ENCODE peak calls at places on chromosomes 1 and 21, in four cellular contexts. J is ovary, C is heart right ventricle, A is HCT116. Z is an unnamed sample.
A peak's percentile ranks its signal among the peaks of the same experiment; 100 is the strongest.

GRCh38 chr1:214537219-214537618 is 14.2 kb downstream of the PTPN14 start:
- DNase-seq in J (no peak), C (no peak), A (no peak), Z (no peak)

GRCh38 chr1:197391303-197392226 is 123.5 kb downstream of the CRB1 start:
- DNase-seq in J (no peak), C (no peak), A (no peak), Z (no peak)

GRCh38 chr1:228390649-228391048 is 16.0 kb downstream of the TRIM11 start:
- DNase-seq in J (no peak), C (no peak), A (no peak), Z (no peak)

GRCh38 chr1:31063636-31064035 is 1.9 kb downstream of the PUM1 start:
- DNase-seq in J (no peak), C (no peak), A (no peak), Z (no peak)

GRCh38 chr1:247322849-247323586 is 8.6 kb downstream of the ZNF496 start:
- DNase-seq in J (no peak), C (no peak), A (no peak), Z (no peak)

GRCh38 chr1:100628631-100629081 is 90.7 kb downstream of the GPR88 start:
- DNase-seq in J (no peak), C (no peak), A (no peak), Z (no peak)

GRCh38 chr21:38813554-38813953 is 7.8 kb downstream of the ETS2 start:
- DNase-seq in J (no peak), C (no peak), A (no peak), Z (no peak)

GRCh38 chr1:61337981-61338848 is 255.9 kb downstream of the NFIA start:
- DNase-seq in J (peak; percentile 60), C (peak; percentile 74), A (peak; percentile 73), Z (peak; percentile 87)

GRCh38 chr1:69290266-69290665 is 277.5 kb upstream of the LRRC7 start:
- DNase-seq in J (no peak), C (no peak), A (no peak), Z (no peak)

GRCh38 chr1:91777196-91777595 is 108.8 kb downstream of the TGFBR3 start:
- DNase-seq in J (no peak), C (no peak), A (no peak), Z (no peak)

GRCh38 chr21:19507682-19508260 is 1104.2 kb upstream of the TMPRSS15 start:
- DNase-seq in J (no peak), C (no peak), A (no peak), Z (no peak)

GRCh38 chr1:150562384-150563339 is 13.5 kb downstream of the ADAMTSL4 start:
- DNase-seq in J (no peak), C (no peak), A (no peak), Z (no peak)

GRCh38 chr1:90964444-90965035 is 57.3 kb downstream of the ZNF644 start:
- DNase-seq in J (no peak), C (no peak), A (peak; percentile 13), Z (no peak)

GRCh38 chr1:110035236-110035752 is 870 bp downstream of the STRIP1 start:
- DNase-seq in J (no peak), C (no peak), A (no peak), Z (no peak)

GRCh38 chr1:35876988-35877387 is 6.0 kb upstream of the AGO1 start:
- DNase-seq in J (no peak), C (no peak), A (no peak), Z (no peak)

GRCh38 chr1:172147541-172147940 is 272.9 kb upstream of the C1orf105 start:
- DNase-seq in J (no peak), C (no peak), A (no peak), Z (no peak)

GRCh38 chr1:9009438-9010366 is 16.5 kb downstream of the SLC2A7 start:
- DNase-seq in J (peak; percentile 41), C (no peak), A (no peak), Z (no peak)

GRCh38 chr21:41567901-41568510 is 60.0 kb upstream of the TMPRSS2 start:
- DNase-seq in J (no peak), C (no peak), A (no peak), Z (no peak)

GRCh38 chr1:119948342-119949214 is 52.3 kb upstream of the ADAM30 start:
- DNase-seq in J (peak; percentile 85), C (peak; percentile 76), A (peak; percentile 29), Z (peak; percentile 84)

GRCh38 chr1:116330342-116330652 is 42.7 kb upstream of the ATP1A1 start:
- DNase-seq in J (no peak), C (no peak), A (no peak), Z (peak; percentile 70)

GRCh38 chr1:245590726-245591125 is 435.9 kb downstream of the KIF26B start:
- DNase-seq in J (no peak), C (no peak), A (no peak), Z (no peak)

GRCh38 chr1:67194209-67194863 is 28.1 kb downstream of the IL23R start:
- DNase-seq in J (no peak), C (no peak), A (no peak), Z (no peak)

GRCh38 chr1:66495490-66495889 is 38.5 kb upstream of the SGIP1 start:
- DNase-seq in J (no peak), C (no peak), A (no peak), Z (no peak)

GRCh38 chr1:200279810-200280411 is 129.9 kb downstream of the ZNF281 start:
- DNase-seq in J (no peak), C (peak; percentile 16), A (peak; percentile 55), Z (peak; percentile 73)

GRCh38 chr1:30514945-30515344 is 208.4 kb downstream of the MATN1 start:
- DNase-seq in J (no peak), C (no peak), A (no peak), Z (no peak)

GRCh38 chr1:64220241-64220640 is 16.8 kb downstream of the UBE2U start:
- DNase-seq in J (no peak), C (no peak), A (no peak), Z (no peak)

GRCh38 chr1:199685369-199685768 is 342.1 kb upstream of the NR5A2 start:
- DNase-seq in J (no peak), C (no peak), A (peak; percentile 74), Z (no peak)

GRCh38 chr1:204641455-204641854 is 44.1 kb downstream of the LRRN2 start:
- DNase-seq in J (no peak), C (no peak), A (no peak), Z (no peak)

GRCh38 chr1:182588460-182589396 is at the start of gene RNASEL:
- DNase-seq in J (peak; percentile 82), C (peak; percentile 71), A (peak; percentile 35), Z (peak; percentile 78)

GRCh38 chr1:25439287-25439686 is 8.6 kb downstream of the MACO1 start:
- DNase-seq in J (no peak), C (no peak), A (no peak), Z (no peak)

GRCh38 chr1:205709059-205709398 is 28.7 kb upstream of the SLC45A3 start:
- DNase-seq in J (no peak), C (no peak), A (no peak), Z (no peak)

GRCh38 chr1:231844986-231845502 is 218.5 kb downstream of the DISC1 start:
- DNase-seq in J (no peak), C (no peak), A (no peak), Z (no peak)

DNA sequence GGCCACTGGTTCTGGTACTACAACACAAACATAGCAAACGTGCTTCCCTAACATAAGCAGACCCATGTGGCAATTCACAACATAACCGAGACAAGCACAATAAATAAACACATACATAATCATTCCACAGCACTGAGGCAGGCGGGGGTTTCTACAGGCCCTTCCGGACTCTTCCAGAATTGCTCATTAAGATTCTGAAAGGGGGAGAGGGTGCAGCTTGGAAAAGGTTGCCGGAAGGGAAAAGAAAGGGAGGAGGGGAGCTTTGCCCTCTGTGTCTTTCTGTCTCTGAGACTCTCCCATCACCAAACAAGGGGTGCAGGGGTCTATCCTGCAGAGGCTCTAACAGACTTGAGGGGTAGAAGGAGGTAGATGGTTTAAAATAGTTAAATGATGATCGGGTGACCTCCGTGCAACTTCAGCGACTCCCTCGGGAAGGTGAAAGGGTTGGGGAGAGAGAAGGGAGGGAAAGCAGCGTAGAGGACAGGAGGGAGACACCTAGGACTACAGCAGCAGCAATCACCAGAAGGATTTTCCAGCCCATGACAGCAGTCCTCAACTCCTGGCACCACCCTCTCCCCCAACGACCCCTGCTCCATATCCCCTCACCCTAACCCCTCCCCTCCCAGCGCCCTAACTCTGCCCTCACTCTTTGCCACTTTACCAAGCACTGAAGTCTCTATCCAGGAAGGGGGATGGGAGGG is 365.4 kb upstream of the ESRRG start:
- DNase-seq in J (no peak), C (no peak), A (no peak), Z (no peak)
- H3K4me3 ChIP-seq in J (no peak overlapping the region), C (no peak overlapping the region), A (no peak overlapping the region), Z (no peak overlapping the region)

GRCh38 chr1:108708726-108709660 is 3.7 kb upstream of the FNDC7 start:
- DNase-seq in J (no peak), C (no peak), A (no peak), Z (peak; percentile 19)
- TF ChIP-seq CTCF in J (no peak), C (no peak), A (peak; percentile 48), Z (peak; percentile 13)

GRCh38 chr1:40799351-40799867 is 15.8 kb downstream of the KCNQ4 start:
- DNase-seq in J (peak; percentile 71), C (peak; percentile 29), A (no peak), Z (peak; percentile 75)

GRCh38 chr1:40803902-40804301 is 20.3 kb downstream of the KCNQ4 start:
- DNase-seq in J (no peak), C (no peak), A (no peak), Z (no peak)

GRCh38 chr1:40802078-40803075 is 18.8 kb downstream of the KCNQ4 start:
- DNase-seq in J (peak; percentile 90), C (peak; percentile 88), A (peak; percentile 35), Z (peak; percentile 93)

GRCh38 chr1:40803447-40803846 is 19.9 kb downstream of the KCNQ4 start:
- DNase-seq in J (no peak), C (no peak), A (no peak), Z (no peak)

GRCh38 chr1:40801742-40802077 is 18.1 kb downstream of the KCNQ4 start:
- DNase-seq in J (no peak), C (no peak), A (no peak), Z (no peak)
- H3K27ac ChIP-seq in J (no peak overlapping the region), C (peak overlapping the region; percentile 80), A (no peak overlapping the region), Z (peak overlapping the region; percentile 65)

DNA sequence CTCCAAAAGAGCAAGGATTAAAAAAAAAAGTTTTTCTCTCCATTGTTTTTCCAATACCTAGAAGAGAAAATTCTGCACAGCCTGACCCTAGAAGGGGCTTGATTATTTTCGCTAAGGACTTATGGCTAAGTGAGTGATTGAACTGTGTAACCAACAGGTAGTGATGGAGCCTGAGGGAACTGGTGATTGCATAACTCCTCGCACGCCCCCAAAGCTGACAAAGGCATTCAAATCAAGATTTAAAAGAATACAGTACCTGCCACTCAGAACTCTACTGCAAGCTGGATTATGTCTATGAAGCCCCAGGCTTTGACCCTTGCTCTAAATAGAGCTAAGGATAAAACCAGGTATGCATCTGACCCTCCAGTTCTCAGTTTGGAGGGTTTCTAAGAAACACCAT is 34.8 kb downstream of the FGGY start:
- DNase-seq in J (no peak), C (no peak), A (no peak), Z (no peak)
- H3K4me3 ChIP-seq in J (no peak overlapping the region), C (no peak overlapping the region), A (no peak overlapping the region), Z (no peak overlapping the region)

GRCh38 chr1:160052943-160053342 is 17.0 kb downstream of the KCNJ10 start:
- DNase-seq in J (no peak), C (no peak), A (no peak), Z (no peak)
- TF ChIP-seq CTCF in J (no peak), C (no peak), A (no peak), Z (no peak)

DNA sequence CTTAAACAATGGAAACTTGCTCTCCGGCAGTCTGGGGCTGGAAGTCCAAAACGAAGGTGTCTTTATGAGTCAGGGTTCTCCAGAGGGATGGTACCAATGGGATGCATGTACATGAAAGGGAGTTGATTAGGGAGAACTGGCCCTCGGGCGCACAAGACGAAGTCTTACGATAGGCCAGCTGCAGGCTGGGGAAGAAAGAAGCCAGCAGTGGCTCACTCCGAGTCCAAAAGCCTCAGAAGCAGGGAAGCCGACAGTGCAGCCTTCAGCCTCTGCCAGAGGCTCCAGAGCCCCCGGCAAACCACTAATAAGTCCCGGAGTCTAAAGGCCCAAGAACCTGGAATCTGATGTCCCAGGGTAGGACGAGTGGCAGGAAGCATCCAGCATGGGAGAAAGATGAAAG is 57.7 kb downstream of the FAAP20 start:
- DNase-seq in J (no peak), C (no peak), A (no peak), Z (no peak)
- H3K27ac ChIP-seq in J (no peak overlapping the region), C (no peak overlapping the region), A (no peak overlapping the region), Z (no peak overlapping the region)